ENCODE peak calls at places on chromosomes 13 and 19, in five cellular contexts. One of them, this sample, is unnamed.

GRCh38 chr13:112873851-112874750 is 94.9 kb upstream of the MCF2L start:
- DNase-seq in foreskin fibroblast: peak; percentile 83
- DNase-seq in bronchial epithelial cell: peak; percentile 34
- DNase-seq in Peyer's patch: peak; percentile 78
- DNase-seq in epithelial cell of esophagus: peak; percentile 64
- DNase-seq in this sample: peak; percentile 69

GRCh38 chr13:46622013-46622917 is 69.3 kb downstream of the LRCH1 start:
- DNase-seq in foreskin fibroblast: no peak
- DNase-seq in bronchial epithelial cell: no peak
- DNase-seq in Peyer's patch: no peak
- DNase-seq in epithelial cell of esophagus: no peak
- DNase-seq in this sample: no peak

GRCh38 chr13:24254151-24254810 is 55.1 kb upstream of the C1QTNF9 start:
- DNase-seq in foreskin fibroblast: no peak
- DNase-seq in bronchial epithelial cell: no peak
- DNase-seq in Peyer's patch: no peak
- DNase-seq in epithelial cell of esophagus: peak; percentile 78
- DNase-seq in this sample: peak; percentile 39

GRCh38 chr13:66887088-66887487 is 343.0 kb downstream of the PCDH9 start:
- DNase-seq in foreskin fibroblast: peak; percentile 9
- DNase-seq in bronchial epithelial cell: no peak
- DNase-seq in Peyer's patch: no peak
- DNase-seq in epithelial cell of esophagus: no peak
- DNase-seq in this sample: peak; percentile 28

GRCh38 chr13:49185264-49185663 is 34.9 kb upstream of the MLNR start:
- DNase-seq in foreskin fibroblast: no peak
- DNase-seq in bronchial epithelial cell: peak; percentile 10
- DNase-seq in Peyer's patch: no peak
- DNase-seq in epithelial cell of esophagus: peak; percentile 11
- DNase-seq in this sample: peak; percentile 27

GRCh38 chr13:109274188-109274821 is 512.1 kb downstream of the IRS2 start:
- DNase-seq in foreskin fibroblast: peak; percentile 81
- DNase-seq in bronchial epithelial cell: peak; percentile 61
- DNase-seq in Peyer's patch: no peak
- DNase-seq in epithelial cell of esophagus: peak; percentile 53
- DNase-seq in this sample: peak; percentile 96

GRCh38 chr19:55581145-55581827 is 638 bp upstream of the ZNF579 start:
- DNase-seq in foreskin fibroblast: no peak
- DNase-seq in bronchial epithelial cell: no peak
- DNase-seq in Peyer's patch: no peak
- DNase-seq in epithelial cell of esophagus: peak; percentile 21
- DNase-seq in this sample: peak; percentile 9

GRCh38 chr13:44819245-44819644 is 170.0 kb downstream of the NUFIP1 start:
- DNase-seq in foreskin fibroblast: peak; percentile 84
- DNase-seq in bronchial epithelial cell: peak; percentile 97
- DNase-seq in Peyer's patch: no peak
- DNase-seq in epithelial cell of esophagus: peak; percentile 81
- DNase-seq in this sample: peak; percentile 91

GRCh38 chr13:39599842-39600241 is 3.2 kb downstream of the LHFPL6 start:
- DNase-seq in foreskin fibroblast: peak; percentile 83
- DNase-seq in bronchial epithelial cell: no peak
- DNase-seq in Peyer's patch: no peak
- DNase-seq in epithelial cell of esophagus: no peak
- DNase-seq in this sample: peak; percentile 54

GRCh38 chr19:33737704-33738103 is 59.0 kb upstream of the KCTD15 start:
- DNase-seq in foreskin fibroblast: no peak
- DNase-seq in bronchial epithelial cell: no peak
- DNase-seq in Peyer's patch: no peak
- DNase-seq in epithelial cell of esophagus: no peak
- DNase-seq in this sample: no peak

GRCh38 chr19:4083677-4084546 is 17.2 kb upstream of the ZBTB7A start:
- DNase-seq in foreskin fibroblast: no peak
- DNase-seq in bronchial epithelial cell: no peak
- DNase-seq in Peyer's patch: peak; percentile 68
- DNase-seq in epithelial cell of esophagus: no peak
- DNase-seq in this sample: peak; percentile 44

GRCh38 chr13:101140087-101140770 is 276.1 kb downstream of the NALCN start:
- DNase-seq in foreskin fibroblast: no peak
- DNase-seq in bronchial epithelial cell: no peak
- DNase-seq in Peyer's patch: no peak
- DNase-seq in epithelial cell of esophagus: no peak
- DNase-seq in this sample: no peak

GRCh38 chr19:2145831-2146241 is 5.5 kb downstream of the AP3D1 start:
- DNase-seq in foreskin fibroblast: peak; percentile 36
- DNase-seq in bronchial epithelial cell: no peak
- DNase-seq in Peyer's patch: no peak
- DNase-seq in epithelial cell of esophagus: no peak
- DNase-seq in this sample: peak; percentile 48

GRCh38 chr13:31469377-31469776 is 269.6 kb downstream of the B3GLCT start:
- DNase-seq in foreskin fibroblast: no peak
- DNase-seq in bronchial epithelial cell: no peak
- DNase-seq in Peyer's patch: no peak
- DNase-seq in epithelial cell of esophagus: no peak
- DNase-seq in this sample: no peak

GRCh38 chr19:32708457-32708856 is 11.1 kb upstream of the TDRD12 start:
- DNase-seq in foreskin fibroblast: no peak
- DNase-seq in bronchial epithelial cell: no peak
- DNase-seq in Peyer's patch: no peak
- DNase-seq in epithelial cell of esophagus: peak; percentile 34
- DNase-seq in this sample: peak; percentile 9

GRCh38 chr19:6273701-6274601 is 5.8 kb downstream of the MLLT1 start:
- DNase-seq in foreskin fibroblast: peak; percentile 97
- DNase-seq in bronchial epithelial cell: peak; percentile 77
- DNase-seq in Peyer's patch: no peak
- DNase-seq in epithelial cell of esophagus: peak; percentile 78
- DNase-seq in this sample: peak; percentile 82

GRCh38 chr13:34320084-34320483 is 502.1 kb downstream of the RFC3 start:
- DNase-seq in foreskin fibroblast: no peak
- DNase-seq in bronchial epithelial cell: no peak
- DNase-seq in Peyer's patch: no peak
- DNase-seq in epithelial cell of esophagus: no peak
- DNase-seq in this sample: no peak

GRCh38 chr19:57830071-57830602 is at the start of gene ZNF587B:
- DNase-seq in foreskin fibroblast: peak; percentile 80
- DNase-seq in bronchial epithelial cell: peak; percentile 78
- DNase-seq in Peyer's patch: peak; percentile 64
- DNase-seq in epithelial cell of esophagus: peak; percentile 85
- DNase-seq in this sample: peak; percentile 84

GRCh38 chr13:66859078-66859477 is 371.1 kb downstream of the PCDH9 start:
- DNase-seq in foreskin fibroblast: no peak
- DNase-seq in bronchial epithelial cell: peak; percentile 73
- DNase-seq in Peyer's patch: no peak
- DNase-seq in epithelial cell of esophagus: peak; percentile 52
- DNase-seq in this sample: peak; percentile 2

GRCh38 chr19:7318176-7318575 is 24.0 kb upstream of the INSR start:
- DNase-seq in foreskin fibroblast: no peak
- DNase-seq in bronchial epithelial cell: no peak
- DNase-seq in Peyer's patch: no peak
- DNase-seq in epithelial cell of esophagus: no peak
- DNase-seq in this sample: no peak

GRCh38 chr19:40530091-40530901 is 46.4 kb upstream of the SHKBP1 start:
- DNase-seq in foreskin fibroblast: peak; percentile 18
- DNase-seq in bronchial epithelial cell: no peak
- DNase-seq in Peyer's patch: no peak
- DNase-seq in epithelial cell of esophagus: no peak
- DNase-seq in this sample: no peak

GRCh38 chr19:55310498-55310897 is 14.6 kb downstream of the TMEM150B start:
- DNase-seq in foreskin fibroblast: no peak
- DNase-seq in bronchial epithelial cell: no peak
- DNase-seq in Peyer's patch: no peak
- DNase-seq in epithelial cell of esophagus: no peak
- DNase-seq in this sample: no peak

GRCh38 chr13:33070713-33071112 is 54.5 kb downstream of the KL start:
- DNase-seq in foreskin fibroblast: no peak
- DNase-seq in bronchial epithelial cell: peak; percentile 68
- DNase-seq in Peyer's patch: no peak
- DNase-seq in epithelial cell of esophagus: peak; percentile 55
- DNase-seq in this sample: peak; percentile 13

GRCh38 chr19:54481326-54481930 is 8.3 kb upstream of the CDC42EP5 start:
- DNase-seq in foreskin fibroblast: peak; percentile 60
- DNase-seq in bronchial epithelial cell: peak; percentile 30
- DNase-seq in Peyer's patch: no peak
- DNase-seq in epithelial cell of esophagus: peak; percentile 46
- DNase-seq in this sample: peak; percentile 54

GRCh38 chr19:34269968-34270621 is 15.7 kb downstream of the GARRE1 start:
- DNase-seq in foreskin fibroblast: peak; percentile 77
- DNase-seq in bronchial epithelial cell: peak; percentile 71
- DNase-seq in Peyer's patch: no peak
- DNase-seq in epithelial cell of esophagus: peak; percentile 68
- DNase-seq in this sample: peak; percentile 70

GRCh38 chr13:59531571-59532091 is 632.1 kb downstream of the DIAPH3 start:
- DNase-seq in foreskin fibroblast: peak; percentile 71
- DNase-seq in bronchial epithelial cell: peak; percentile 65
- DNase-seq in Peyer's patch: no peak
- DNase-seq in epithelial cell of esophagus: peak; percentile 80
- DNase-seq in this sample: peak; percentile 85

GRCh38 chr13:20247963-20248362 is 15.8 kb upstream of the GJB6 start:
- DNase-seq in foreskin fibroblast: no peak
- DNase-seq in bronchial epithelial cell: no peak
- DNase-seq in Peyer's patch: no peak
- DNase-seq in epithelial cell of esophagus: peak; percentile 45
- DNase-seq in this sample: no peak

DNA sequence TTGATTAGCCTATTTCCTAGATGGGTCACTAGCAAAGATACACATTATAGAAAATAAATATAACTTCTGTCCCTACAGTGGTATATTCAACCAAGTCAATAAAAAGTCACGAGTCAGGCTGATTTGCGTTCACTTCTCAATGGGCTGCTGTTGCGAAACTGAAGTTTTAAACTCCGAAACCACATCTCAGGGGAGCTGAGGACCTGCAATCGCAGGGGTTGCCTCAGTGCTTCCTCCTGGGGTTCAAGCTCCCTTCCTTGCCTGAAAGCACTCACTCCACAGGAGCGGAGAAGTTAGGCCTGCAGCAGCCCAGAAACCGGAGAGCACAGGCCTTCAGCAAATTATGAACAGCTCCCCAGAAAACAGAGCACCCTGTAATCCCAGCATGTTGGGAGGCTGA is 39.6 kb downstream of the RAB20 start:
- DNase-seq in foreskin fibroblast: no peak
- DNase-seq in bronchial epithelial cell: no peak
- DNase-seq in Peyer's patch: no peak
- DNase-seq in epithelial cell of esophagus: no peak
- DNase-seq in this sample: no peak
- H3K4me3 ChIP-seq in foreskin fibroblast: no peak overlapping the region
- H3K4me3 ChIP-seq in bronchial epithelial cell: no peak overlapping the region
- H3K4me3 ChIP-seq in Peyer's patch: no peak overlapping the region
- H3K4me3 ChIP-seq in epithelial cell of esophagus: no peak overlapping the region
- H3K4me3 ChIP-seq in this sample: no peak overlapping the region

DNA sequence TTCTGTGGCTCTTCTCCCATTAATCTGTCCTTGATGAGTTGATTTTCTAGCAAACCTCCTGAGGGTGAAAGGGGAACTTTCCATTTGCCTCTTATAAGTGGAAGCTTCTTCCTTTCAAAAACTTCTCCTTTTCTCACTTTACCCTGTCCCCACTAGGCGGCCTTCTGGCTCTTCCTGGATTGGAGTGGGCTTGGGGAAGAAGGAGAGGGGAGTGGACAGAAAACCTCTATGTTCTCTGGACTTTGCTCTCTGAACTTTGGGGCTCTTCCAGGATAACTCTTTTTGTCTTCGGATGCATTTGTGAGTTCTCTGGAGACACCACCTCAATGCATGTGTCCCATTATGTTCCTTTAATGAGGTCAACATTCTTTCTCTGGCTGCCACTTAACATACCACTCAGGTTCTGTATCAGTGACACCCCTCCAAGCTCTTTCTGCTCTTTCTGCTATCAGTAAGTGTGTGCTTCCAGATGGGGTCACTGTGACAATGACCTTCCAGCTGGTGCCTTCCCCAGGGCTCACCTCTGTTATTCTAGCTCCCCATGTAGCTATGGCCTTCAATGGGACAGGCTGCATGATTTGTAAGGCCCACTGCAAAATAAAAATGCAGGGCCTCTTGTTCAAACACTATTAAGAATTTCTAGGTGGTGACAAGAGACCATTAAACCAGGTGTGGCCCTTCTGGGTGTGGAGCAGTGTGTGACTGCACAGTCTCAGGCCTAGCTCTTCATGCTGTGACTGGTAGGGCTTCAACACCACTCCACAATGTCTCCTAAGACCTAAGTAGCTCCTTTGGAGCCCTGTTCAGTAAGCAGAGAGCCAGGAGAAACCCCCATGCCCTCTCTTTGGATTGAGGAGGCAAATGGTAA is 389.2 kb downstream of the EFNB2 start:
- DNase-seq in foreskin fibroblast: no peak
- DNase-seq in bronchial epithelial cell: no peak
- DNase-seq in Peyer's patch: no peak
- DNase-seq in epithelial cell of esophagus: peak; percentile 30
- DNase-seq in this sample: no peak
- TF ChIP-seq CTCF in foreskin fibroblast: no peak
- TF ChIP-seq CTCF in bronchial epithelial cell: no peak
- TF ChIP-seq CTCF in Peyer's patch: no peak
- TF ChIP-seq CTCF in epithelial cell of esophagus: no peak
- TF ChIP-seq CTCF in this sample: peak; percentile 35

GRCh38 chr13:100039740-100040139 is 49.2 kb upstream of the PCCA start:
- DNase-seq in foreskin fibroblast: peak; percentile 45
- DNase-seq in bronchial epithelial cell: peak; percentile 46
- DNase-seq in Peyer's patch: no peak
- DNase-seq in epithelial cell of esophagus: peak; percentile 15
- DNase-seq in this sample: peak; percentile 34
- H3K4me3 ChIP-seq in foreskin fibroblast: no peak overlapping the region
- H3K4me3 ChIP-seq in bronchial epithelial cell: no peak overlapping the region
- H3K4me3 ChIP-seq in Peyer's patch: no peak overlapping the region
- H3K4me3 ChIP-seq in epithelial cell of esophagus: no peak overlapping the region
- H3K4me3 ChIP-seq in this sample: no peak overlapping the region

GRCh38 chr19:50837300-50837699 is 3.9 kb upstream of the KLK15 start:
- DNase-seq in foreskin fibroblast: no peak
- DNase-seq in bronchial epithelial cell: peak; percentile 8
- DNase-seq in Peyer's patch: no peak
- DNase-seq in epithelial cell of esophagus: peak; percentile 29
- DNase-seq in this sample: no peak

GRCh38 chr19:50835785-50836542 is 2.6 kb upstream of the KLK15 start:
- DNase-seq in foreskin fibroblast: peak; percentile 83
- DNase-seq in bronchial epithelial cell: peak; percentile 31
- DNase-seq in Peyer's patch: peak; percentile 91
- DNase-seq in epithelial cell of esophagus: peak; percentile 63
- DNase-seq in this sample: peak; percentile 54

GRCh38 chr19:50839712-50840655 is 6.6 kb upstream of the KLK15 start:
- DNase-seq in foreskin fibroblast: no peak
- DNase-seq in bronchial epithelial cell: no peak
- DNase-seq in Peyer's patch: no peak
- DNase-seq in epithelial cell of esophagus: no peak
- DNase-seq in this sample: no peak

GRCh38 chr19:50836543-50837195 is 3.3 kb upstream of the KLK15 start:
- DNase-seq in foreskin fibroblast: no peak
- DNase-seq in bronchial epithelial cell: no peak
- DNase-seq in Peyer's patch: no peak
- DNase-seq in epithelial cell of esophagus: no peak
- DNase-seq in this sample: no peak

DNA sequence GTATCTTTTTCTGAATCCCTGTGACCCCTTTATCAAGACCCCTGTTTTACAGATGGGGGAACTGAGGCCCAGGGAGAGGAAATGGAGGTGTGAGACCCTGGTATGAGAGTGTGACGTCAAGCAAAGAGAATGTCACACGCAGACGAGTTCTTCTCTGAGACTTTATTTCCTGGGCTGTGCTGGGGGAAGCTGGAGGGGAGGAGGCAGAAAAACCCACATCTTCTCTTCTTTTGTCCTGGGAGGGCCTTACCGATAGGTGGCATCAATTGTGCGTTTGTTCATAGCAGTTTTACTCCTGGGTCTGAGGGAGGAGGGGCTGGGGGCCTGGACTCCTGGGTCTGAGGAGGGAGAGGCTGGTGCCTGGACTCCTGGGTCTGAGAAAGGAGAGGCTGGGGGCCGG is 4.9 kb upstream of the KLK15 start:
- DNase-seq in foreskin fibroblast: peak; percentile 13
- DNase-seq in bronchial epithelial cell: no peak
- DNase-seq in Peyer's patch: no peak
- DNase-seq in epithelial cell of esophagus: no peak
- DNase-seq in this sample: peak; percentile 5
- TF ChIP-seq CTCF in foreskin fibroblast: no peak
- TF ChIP-seq CTCF in bronchial epithelial cell: peak; percentile 1
- TF ChIP-seq CTCF in Peyer's patch: no peak
- TF ChIP-seq CTCF in epithelial cell of esophagus: peak; percentile 9
- TF ChIP-seq CTCF in this sample: peak; percentile 37